ENCODE peak calls at places on chromosome 1, in six cellular contexts. F is sigmoid colon, Z is cardiac muscle cell, I is fibroblast of lung, H is uterus, M is psoas muscle. C is an unnamed sample.

GRCh38 chr1:160046494-160047115 is 14.8 kb upstream of the PIGM start:
- DNase-seq in Z (peak), M (peak), F (peak), H (peak), I (peak), C (peak)

GRCh38 chr1:174074757-174075156 is 52.6 kb upstream of the RC3H1 start:
- DNase-seq in M (no peak), Z (peak), F (no peak), I (peak), H (no peak), C (no peak)

GRCh38 chr1:150995896-150996295 is 10.8 kb downstream of the MINDY1 start:
- DNase-seq in H (peak), I (no peak), F (peak), M (peak), Z (peak), C (no peak)

GRCh38 chr1:68231627-68232303 is 558 bp downstream of the WLS start:
- DNase-seq in I (peak), H (peak), F (peak), M (peak), Z (peak), C (peak)

GRCh38 chr1:35564037-35564883 is 6.7 kb downstream of the NCDN start:
- DNase-seq in H (peak), M (peak), Z (peak), I (peak), F (peak), C (peak)

GRCh38 chr1:238063454-238063853 is 172.7 kb upstream of the ZP4 start:
- DNase-seq in Z (no peak), M (no peak), F (no peak), H (no peak), I (peak), C (peak)

GRCh38 chr1:165793951-165794350 is 25.3 kb upstream of the TMCO1 start:
- DNase-seq in F (no peak), Z (no peak), H (no peak), I (no peak), M (no peak), C (no peak)

GRCh38 chr1:46137901-46138300 is 5.5 kb upstream of the PIK3R3 start:
- DNase-seq in Z (peak), I (peak), M (no peak), H (no peak), F (no peak), C (no peak)

DNA sequence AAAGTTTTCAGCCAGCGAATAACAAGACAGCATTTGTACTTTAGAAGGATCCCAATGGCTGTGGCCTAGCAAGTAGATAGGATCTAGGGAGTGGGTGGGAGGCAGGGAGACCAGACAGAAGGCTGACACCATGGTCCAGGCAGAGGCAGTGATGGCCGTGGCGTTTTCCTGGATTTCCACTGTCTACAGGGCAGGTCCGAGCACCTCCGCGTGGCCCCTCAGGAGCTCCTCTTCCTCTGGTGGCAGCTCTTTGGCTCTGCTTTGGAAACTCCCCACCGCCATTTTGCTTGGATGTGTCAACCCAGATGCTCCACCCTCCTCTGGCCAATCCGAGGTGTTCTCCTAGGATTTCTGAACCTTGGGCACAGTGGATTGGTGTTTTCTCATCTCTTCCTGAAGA is 25.1 kb downstream of the PADI4 start:
- DNase-seq in F (peak), M (no peak), I (no peak), Z (no peak), H (no peak), C (no peak)
- H3K27ac ChIP-seq in F (no peak), M (no peak), I (no peak), Z (no peak), H (no peak), C (no peak)

DNA sequence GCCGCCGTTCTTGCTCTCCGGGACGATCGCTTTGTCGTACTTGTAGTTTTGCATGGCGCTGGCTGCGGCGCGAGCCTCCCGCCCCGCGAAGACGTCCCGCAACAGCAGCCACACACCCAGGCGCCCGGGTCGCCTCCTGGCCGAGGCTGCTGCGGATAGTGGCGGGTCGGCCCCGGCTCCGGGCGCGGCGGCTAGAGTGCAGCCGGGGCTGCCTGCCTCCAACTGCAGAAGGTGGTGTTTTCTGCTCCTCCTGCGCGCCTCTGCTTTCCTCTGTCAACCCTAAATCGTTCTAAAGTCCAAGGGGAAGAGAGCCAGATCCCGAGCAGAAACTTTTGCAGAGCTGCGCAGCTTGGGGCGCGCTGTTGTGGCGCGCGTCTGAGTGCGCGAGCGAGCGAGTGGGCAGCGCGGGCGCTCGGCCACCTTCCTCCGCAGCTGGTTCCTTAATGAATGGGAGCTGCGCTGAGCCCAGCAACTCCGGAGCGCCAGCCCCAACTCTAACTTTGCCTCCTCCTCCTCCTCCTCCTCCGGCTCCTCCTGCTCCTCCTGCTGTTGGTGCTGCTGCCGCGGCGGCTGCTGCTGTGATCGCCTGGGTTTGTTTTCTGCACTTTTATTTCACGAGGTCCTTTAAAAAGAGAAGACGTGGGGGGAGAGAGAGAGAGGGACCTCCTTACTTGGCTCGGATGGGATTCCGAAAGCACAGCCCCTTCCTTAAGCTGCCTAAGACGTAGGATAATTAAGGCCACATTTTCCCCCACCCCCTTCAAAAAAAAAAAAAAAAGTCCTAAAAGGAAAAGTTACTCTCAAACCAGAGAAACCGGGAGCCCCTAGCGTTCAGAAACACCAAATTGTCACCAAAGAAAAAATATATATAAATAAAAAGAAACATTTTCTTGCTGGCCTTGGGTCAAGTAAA is at the start of gene PLPP3:
- DNase-seq in F (peak), M (peak), I (peak), Z (peak), H (peak), C (peak)
- TF ChIP-seq CTCF in F (peak), M (peak), I (peak), Z (peak), H (peak), C (peak)

GRCh38 chr1:26546375-26546774 is 16.8 kb downstream of the RPS6KA1 start:
- DNase-seq in Z (no peak), I (no peak), H (no peak), M (no peak), F (no peak), C (no peak)
- H3K4me3 ChIP-seq in Z (no peak), I (no peak), H (no peak), M (peak), F (peak), C (no peak)

DNA sequence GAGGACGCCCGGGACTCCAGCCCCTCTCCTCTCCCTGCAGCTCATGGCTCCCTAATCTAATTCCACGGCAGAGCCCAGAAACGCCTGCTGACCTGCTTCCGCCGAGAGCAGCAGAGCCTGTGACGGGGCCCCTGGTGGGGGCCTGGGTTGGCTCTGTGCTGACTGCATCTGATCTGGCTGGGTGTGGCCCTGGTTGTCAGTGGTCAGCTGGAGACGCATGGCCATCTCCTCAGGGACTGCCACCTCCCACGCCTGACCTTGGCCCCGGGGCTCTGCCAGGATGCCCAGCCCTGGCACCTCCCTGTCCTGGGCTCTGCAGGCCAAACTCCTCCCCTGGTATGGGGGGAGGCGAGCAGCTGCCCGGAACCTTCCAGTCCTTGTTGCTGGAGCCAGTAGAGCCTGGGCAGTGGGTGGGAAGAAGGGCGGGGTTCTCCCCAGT is 1.1 kb upstream of the PLCH2 start:
- DNase-seq in H (no peak), Z (no peak), I (no peak), F (no peak), M (no peak), C (no peak)
- H3K27ac ChIP-seq in H (no peak), Z (no peak), I (no peak), F (no peak), M (no peak), C (no peak)

GRCh38 chr1:57424231-57425027 is 569 bp upstream of the DAB1 start:
- DNase-seq in H (no peak), Z (peak), F (no peak), I (peak), M (peak), C (no peak)
- TF ChIP-seq CTCF in H (no peak), Z (peak), F (peak), I (peak), M (peak), C (no peak)

GRCh38 chr1:182782587-182782913 is 7.0 kb upstream of the NPL start:
- DNase-seq in I (no peak), F (no peak), M (no peak), H (no peak), Z (no peak), C (no peak)

GRCh38 chr1:182784556-182785171 is 4.9 kb upstream of the NPL start:
- DNase-seq in I (peak), Z (peak), F (no peak), M (no peak), H (no peak), C (no peak)

GRCh38 chr1:182783068-182783467 is 6.5 kb upstream of the NPL start:
- DNase-seq in I (no peak), Z (no peak), F (no peak), H (no peak), M (no peak), C (no peak)

GRCh38 chr1:182779530-182779929 is 10.0 kb upstream of the NPL start:
- DNase-seq in Z (no peak), I (no peak), H (no peak), F (no peak), M (no peak), C (no peak)

GRCh38 chr1:182781849-182782586 is 7.6 kb upstream of the NPL start:
- DNase-seq in Z (peak), I (peak), M (peak), H (peak), F (peak), C (peak)
- H3K4me3 ChIP-seq in Z (no peak), I (no peak), M (no peak), H (no peak), F (no peak), C (no peak)

GRCh38 chr1:87243573-87243972 is 85.1 kb upstream of the LMO4 start:
- DNase-seq in F (no peak), M (no peak), H (no peak), I (peak), Z (peak), C (no peak)

GRCh38 chr1:87236585-87236984 is 92.1 kb upstream of the LMO4 start:
- DNase-seq in I (peak), F (no peak), M (no peak), Z (no peak), H (no peak), C (no peak)

GRCh38 chr1:87242445-87243185 is 86.1 kb upstream of the LMO4 start:
- DNase-seq in Z (no peak), H (no peak), M (no peak), F (no peak), I (peak), C (no peak)

GRCh38 chr1:87239997-87240396 is 88.7 kb upstream of the LMO4 start:
- DNase-seq in M (no peak), Z (no peak), I (no peak), F (no peak), H (no peak), C (no peak)

GRCh38 chr1:87240661-87241285 is 87.9 kb upstream of the LMO4 start:
- DNase-seq in H (no peak), I (peak), M (no peak), F (no peak), Z (no peak), C (no peak)
- H3K27ac ChIP-seq in H (no peak), I (no peak), M (no peak), F (no peak), Z (no peak), C (no peak)

GRCh38 chr1:244833734-244834595 is 1.5 kb upstream of the COX20 start:
- DNase-seq in F (peak), Z (peak), M (peak), I (peak), H (peak), C (peak)
- TF ChIP-seq CTCF in F (no peak), Z (peak), M (peak), I (peak), H (peak), C (peak)

DNA sequence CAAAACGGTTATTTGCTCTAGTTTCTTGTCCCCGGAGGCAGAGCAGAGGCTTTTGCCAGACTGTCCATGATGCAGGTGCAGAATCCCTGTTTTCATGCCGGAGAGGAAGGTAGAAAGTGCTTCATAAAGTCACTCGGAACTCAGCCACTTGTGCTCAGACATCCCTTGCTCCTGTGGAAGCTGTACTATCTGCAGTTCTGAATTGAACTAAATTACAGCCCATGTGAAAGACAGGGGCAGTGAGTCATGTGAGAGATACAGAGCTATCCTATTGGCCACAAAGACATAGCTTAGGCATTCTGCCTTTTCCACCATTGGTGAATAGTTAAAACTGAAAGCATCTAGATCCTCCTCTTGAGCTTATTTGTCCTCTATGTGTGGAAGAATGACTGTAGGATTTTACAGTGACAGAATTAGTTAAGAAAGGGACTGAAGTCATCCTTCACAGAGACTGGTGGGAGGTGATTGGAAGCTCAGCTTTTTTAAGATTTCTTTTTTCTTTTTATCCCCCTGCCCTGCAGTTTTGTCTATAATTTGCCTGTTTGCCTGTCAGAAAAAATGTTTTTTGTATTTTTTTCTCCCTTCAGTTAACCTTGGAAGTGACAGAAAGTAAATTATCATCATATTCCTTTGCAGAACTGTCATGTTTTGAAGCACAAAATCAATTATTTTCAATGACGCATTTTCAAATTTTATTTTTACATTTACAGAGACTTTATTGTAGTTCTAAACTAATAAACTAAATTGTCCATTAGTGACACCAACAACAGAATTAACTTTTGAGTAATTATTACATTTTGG is 298.6 kb downstream of the PTPRC start:
- DNase-seq in F (no peak), H (no peak), I (peak), M (no peak), Z (peak), C (no peak)
- H3K4me3 ChIP-seq in F (peak), H (peak), I (peak), M (peak), Z (peak), C (peak)

GRCh38 chr1:206470692-206471414 is 577 bp downstream of the IKBKE start:
- DNase-seq in M (no peak), I (peak), H (no peak), Z (peak), F (no peak), C (no peak)

GRCh38 chr1:206471993-206472392 is 1.7 kb downstream of the IKBKE start:
- DNase-seq in Z (no peak), F (no peak), M (no peak), H (no peak), I (no peak), C (no peak)

GRCh38 chr1:206472454-206472853 is 2.2 kb downstream of the IKBKE start:
- DNase-seq in F (no peak), M (no peak), H (peak), Z (peak), I (peak), C (no peak)

GRCh38 chr1:206469933-206470691 is at the start of gene IKBKE:
- DNase-seq in Z (peak), H (peak), F (peak), I (peak), M (no peak), C (peak)

DNA sequence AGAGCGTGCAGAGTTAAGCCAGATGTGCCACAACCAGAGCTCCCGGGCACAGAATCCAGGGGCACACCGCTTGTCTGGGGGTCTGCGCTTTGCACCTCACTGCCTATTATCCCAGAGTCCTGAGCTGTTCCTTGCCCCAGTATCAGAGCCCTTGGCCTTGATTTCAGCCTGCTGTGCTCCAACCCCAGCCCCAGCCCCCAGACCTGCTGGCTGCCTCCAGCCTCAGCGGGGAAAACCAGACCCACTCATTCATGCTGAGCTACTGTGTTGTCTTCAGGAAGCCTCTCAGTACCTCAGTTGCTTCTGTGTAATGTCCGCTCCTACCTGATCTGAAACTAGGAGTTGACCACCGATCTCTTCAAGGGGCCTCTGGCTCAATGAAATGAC is 1.1 kb downstream of the IKBKE start:
- DNase-seq in H (no peak), F (no peak), I (no peak), Z (no peak), M (no peak), C (no peak)
- H3K27ac ChIP-seq in H (no peak), F (no peak), I (no peak), Z (peak), M (no peak), C (no peak)

C was measured in pancreas.